ENCODE peak calls at places on chromosomes 13 and 19, in five cellular contexts. Q is heart left ventricle, J is HCT116, D is body of pancreas, G is thyroid gland. B is an unnamed sample.
A peak's percentile ranks its signal among the peaks of the same experiment; 100 is the strongest.

GRCh38 chr13:33158271-33158670 is 127.3 kb downstream of the STARD13 start:
- DNase-seq in J (no peak), Q (no peak), G (no peak), D (no peak), B (no peak)

GRCh38 chr13:111228262-111229144 is 91.9 kb upstream of the TEX29 start:
- DNase-seq in G (no peak), D (no peak), Q (no peak), J (no peak), B (peak; percentile 32)

GRCh38 chr13:101152184-101152583 is 264.1 kb downstream of the NALCN start:
- DNase-seq in J (no peak), Q (no peak), D (no peak), G (peak; percentile 56), B (no peak)

GRCh38 chr13:50230365-50230978 is 215.2 kb downstream of the KCNRG start:
- DNase-seq in Q (no peak), G (no peak), D (no peak), J (no peak), B (no peak)

GRCh38 chr13:47898080-47898479 is 103.0 kb downstream of the SUCLA2 start:
- DNase-seq in D (no peak), G (no peak), J (no peak), Q (no peak), B (no peak)

GRCh38 chr13:43044720-43045301 is 21.4 kb downstream of the DNAJC15 start:
- DNase-seq in G (no peak), D (no peak), J (no peak), Q (no peak), B (no peak)

GRCh38 chr13:35157143-35157755 is 215.2 kb downstream of the NBEA start:
- DNase-seq in D (peak; percentile 32), Q (peak; percentile 18), G (peak; percentile 21), J (peak; percentile 38), B (peak; percentile 26)

GRCh38 chr19:6394831-6395230 is 1.9 kb upstream of the GTF2F1 start:
- DNase-seq in D (no peak), J (no peak), Q (no peak), G (no peak), B (no peak)

GRCh38 chr13:35630551-35631275 is 154.2 kb upstream of the MAB21L1 start:
- DNase-seq in J (peak; percentile 40), Q (no peak), D (no peak), G (no peak), B (no peak)

GRCh38 chr19:1252818-1253513 is 4.6 kb downstream of the MIDN start:
- DNase-seq in J (no peak), D (peak; percentile 94), G (peak; percentile 91), Q (peak; percentile 93), B (peak; percentile 96)

GRCh38 chr13:27171244-27171829 is at the start of gene USP12:
- DNase-seq in G (no peak), J (no peak), Q (peak; percentile 41), D (no peak), B (no peak)

GRCh38 chr13:27170521-27171243 is 929 bp downstream of the USP12 start:
- DNase-seq in G (peak; percentile 49), J (peak; percentile 8), Q (peak; percentile 49), D (peak; percentile 40), B (peak; percentile 31)

GRCh38 chr13:27170221-27170520 is 1.4 kb downstream of the USP12 start:
- DNase-seq in J (no peak), D (no peak), Q (no peak), G (no peak), B (no peak)

GRCh38 chr13:27172495-27172842 is 858 bp upstream of the USP12 start:
- DNase-seq in J (no peak), D (no peak), Q (no peak), G (no peak), B (no peak)

DNA sequence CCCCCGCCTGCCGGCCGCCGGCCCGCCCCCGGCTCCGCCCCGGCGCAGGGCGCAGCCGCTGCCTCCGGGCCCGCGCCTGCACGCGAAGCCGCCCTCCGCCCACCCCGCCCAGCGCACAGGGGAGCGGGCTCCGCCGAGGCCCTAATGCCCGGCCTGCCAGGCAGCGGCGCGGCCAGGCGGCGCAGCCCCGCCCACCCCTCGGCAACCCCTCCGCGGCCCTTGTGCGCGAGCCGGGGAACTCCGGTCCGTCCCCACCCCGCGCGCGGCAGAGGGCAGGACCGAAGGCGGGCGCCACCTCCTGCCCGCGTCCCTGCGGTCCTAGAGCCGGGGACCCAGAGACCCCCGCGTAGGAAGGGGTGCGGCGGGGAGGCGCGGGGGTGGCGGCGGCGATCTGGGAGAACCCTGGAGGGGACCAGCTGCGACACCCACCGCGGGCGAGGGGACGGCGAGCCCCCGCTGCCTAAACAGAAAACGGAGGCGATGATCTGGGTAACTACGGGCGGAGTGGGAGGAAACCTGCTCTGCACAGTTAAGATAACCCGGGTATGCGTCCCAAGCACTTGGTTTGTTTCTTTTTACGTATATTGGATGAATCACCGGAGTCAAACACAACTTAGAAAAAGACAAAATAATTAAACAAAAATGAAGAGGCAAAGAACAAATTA is 351 bp upstream of the USP12 start:
- DNase-seq in Q (peak; percentile 93), J (peak; percentile 72), D (peak; percentile 93), G (peak; percentile 94), B (peak; percentile 89)
- TF ChIP-seq POLR2A in Q (no peak), J (no peak), D (peak; percentile 48), G (no peak), B (no peak)

DNA sequence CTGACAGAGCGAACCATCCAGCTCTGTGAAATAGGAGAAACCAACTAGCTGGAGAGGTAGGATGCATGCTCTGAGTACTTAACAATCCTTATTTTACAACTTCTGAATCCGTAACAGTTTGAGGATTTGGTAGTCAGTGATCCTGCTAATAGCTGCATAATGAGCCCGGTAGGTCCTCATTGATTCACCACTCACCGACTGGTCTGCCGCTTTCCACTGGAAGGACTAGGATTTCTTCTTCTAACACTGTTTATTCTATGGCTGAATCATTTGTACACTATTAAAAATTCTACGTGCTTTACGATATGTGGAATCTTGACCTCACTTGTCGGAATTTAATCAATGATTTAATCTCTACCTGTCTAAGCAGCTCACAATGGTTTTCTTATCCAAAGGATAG is 33.9 kb downstream of the SPATA13 start:
- DNase-seq in J (no peak), D (no peak), G (no peak), Q (no peak), B (no peak)
- H3K27ac ChIP-seq in J (no peak overlapping the region), D (peak overlapping the region; percentile 33), G (no peak overlapping the region), Q (no peak overlapping the region), B (no peak overlapping the region)

GRCh38 chr19:44212865-44213346 is 574 bp downstream of the ZNF227 start:
- DNase-seq in G (no peak), D (no peak), Q (no peak), J (no peak), B (peak; percentile 17)

GRCh38 chr19:44207126-44207803 is 5.1 kb upstream of the ZNF227 start:
- DNase-seq in Q (peak; percentile 93), G (peak; percentile 85), J (peak; percentile 87), D (peak; percentile 81), B (peak; percentile 96)

GRCh38 chr19:44212250-44212864 is at the start of gene ZNF227:
- DNase-seq in Q (peak; percentile 92), G (peak; percentile 92), J (peak; percentile 86), D (peak; percentile 93), B (peak; percentile 97)
- TF ChIP-seq POLR2A in Q (no peak), G (no peak), J (no peak), D (peak; percentile 57), B (peak; percentile 36)

DNA sequence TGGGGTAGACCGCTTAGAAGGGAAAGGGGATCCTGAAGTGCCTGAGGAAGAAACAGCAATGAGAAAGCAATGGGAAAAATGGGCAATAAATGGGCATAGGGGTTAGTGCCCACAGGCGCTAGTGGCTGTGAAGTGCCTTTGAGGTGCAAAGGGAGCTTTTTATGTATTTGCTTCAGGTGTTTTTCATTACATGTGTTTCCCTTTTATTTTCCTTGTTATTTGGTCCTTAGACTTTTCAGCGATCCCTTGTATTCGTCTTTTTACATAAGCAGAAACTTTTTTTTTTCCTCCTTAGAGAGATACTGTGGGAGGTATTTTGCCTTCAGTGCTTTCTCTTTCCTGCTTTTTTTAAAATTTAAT is 19.6 kb downstream of the NFIX start:
- DNase-seq in D (no peak), J (no peak), Q (no peak), G (no peak), B (no peak)
- H3K27ac ChIP-seq in D (no peak overlapping the region), J (no peak overlapping the region), Q (peak overlapping the region; percentile 79), G (peak overlapping the region; percentile 64), B (no peak overlapping the region)

GRCh38 chr19:28445826-28446225 is 767.1 kb downstream of the UQCRFS1 start:
- DNase-seq in D (no peak), G (no peak), Q (no peak), J (no peak), B (no peak)
- TF ChIP-seq POLR2A in D (no peak), G (no peak), Q (no peak), J (no peak), B (no peak)

B was measured in adrenal gland.